ENCODE peak calls at places on chromosomes 11 and 22, in five cellular contexts. D, X, U, Q and S are unnamed samples.
A peak's percentile ranks its signal among the peaks of the same experiment; 100 is the strongest.

GRCh38 chr11:43579171-43579918 is 101.2 kb upstream of the HSD17B12 start:
- DNase-seq in Q (no peak), X (peak; percentile 28), U (no peak), D (no peak), S (peak; percentile 21)

GRCh38 chr11:10042699-10043098 is 251.3 kb downstream of the SBF2 start:
- DNase-seq in X (no peak), Q (no peak), U (no peak), D (no peak), S (no peak)

GRCh38 chr11:64261556-64262080 is 10.3 kb downstream of the PLCB3 start:
- DNase-seq in Q (no peak), U (no peak), D (no peak), X (no peak), S (no peak)

GRCh38 chr22:31393890-31394289 is 5.5 kb upstream of the DRG1 start:
- DNase-seq in Q (no peak), X (no peak), D (no peak), U (no peak), S (no peak)

GRCh38 chr11:34928268-34928959 is 12.0 kb downstream of the PDHX start:
- DNase-seq in U (no peak), Q (no peak), D (no peak), X (no peak), S (no peak)

GRCh38 chr11:72703281-72704008 is 29.2 kb upstream of the PDE2A start:
- DNase-seq in U (peak; percentile 76), Q (peak; percentile 62), X (peak; percentile 79), D (no peak), S (no peak)

GRCh38 chr22:42649261-42650056 is at the start of gene CYB5R3:
- DNase-seq in U (peak; percentile 80), D (no peak), X (peak; percentile 82), Q (no peak), S (peak; percentile 79)

GRCh38 chr11:36312593-36312990 is 16.5 kb downstream of the PRR5L start:
- DNase-seq in Q (peak; percentile 71), X (peak; percentile 46), U (peak; percentile 64), D (peak; percentile 69), S (peak; percentile 83)

GRCh38 chr11:20213790-20214189 is 53.5 kb upstream of the DBX1 start:
- DNase-seq in D (no peak), Q (no peak), X (no peak), U (no peak), S (no peak)

GRCh38 chr11:88535916-88536547 is 198.5 kb upstream of the CTSC start:
- DNase-seq in Q (peak; percentile 73), D (peak; percentile 42), X (peak; percentile 93), U (peak; percentile 76), S (peak; percentile 82)

GRCh38 chr11:1827095-1827797 is 7.5 kb upstream of the SYT8 start:
- DNase-seq in X (peak; percentile 84), Q (peak; percentile 41), D (no peak), U (peak; percentile 73), S (peak; percentile 95)

GRCh38 chr11:8838248-8838647 is 72.7 kb upstream of the AKIP1 start:
- DNase-seq in U (peak; percentile 91), X (peak; percentile 85), Q (peak; percentile 94), D (peak; percentile 93), S (peak; percentile 58)

GRCh38 chr11:132257861-132258260 is 887.4 kb downstream of the NTM start:
- DNase-seq in X (no peak), Q (no peak), U (no peak), D (no peak), S (no peak)

GRCh38 chr11:67644042-67644441 is 4.5 kb upstream of the TBX10 start:
- DNase-seq in Q (no peak), X (peak; percentile 20), U (no peak), D (no peak), S (peak; percentile 50)

GRCh38 chr11:84720706-84721402 is 906.3 kb downstream of the DLG2 start:
- DNase-seq in D (no peak), U (no peak), Q (no peak), X (peak; percentile 1), S (no peak)

GRCh38 chr22:46126853-46127385 is 23.4 kb upstream of the PPARA start:
- DNase-seq in D (no peak), U (no peak), Q (no peak), X (no peak), S (no peak)

GRCh38 chr11:68357568-68357967 is 45.2 kb downstream of the LRP5 start:
- DNase-seq in Q (no peak), U (no peak), D (no peak), X (no peak), S (no peak)

GRCh38 chr22:46551996-46552395 is 14.6 kb upstream of the CELSR1 start:
- DNase-seq in X (no peak), Q (no peak), U (no peak), D (no peak), S (no peak)

GRCh38 chr22:24331468-24332440 is 61.1 kb downstream of the SPECC1L start:
- DNase-seq in X (no peak), Q (no peak), U (no peak), D (no peak), S (no peak)

GRCh38 chr11:129190087-129190486 is 2.0 kb downstream of the ARHGAP32 start:
- DNase-seq in Q (no peak), X (no peak), D (no peak), U (peak; percentile 30), S (peak; percentile 69)

GRCh38 chr11:102306048-102306575 is 11.2 kb upstream of the BIRC3 start:
- DNase-seq in Q (no peak), X (no peak), U (no peak), D (no peak), S (peak; percentile 96)

GRCh38 chr11:75333022-75333806 is 18.2 kb downstream of the ARRB1 start:
- DNase-seq in X (no peak), Q (no peak), D (no peak), U (no peak), S (no peak)

GRCh38 chr11:64339754-64340408 is at the start of gene CCDC88B:
- DNase-seq in D (no peak), U (no peak), Q (no peak), X (no peak), S (no peak)

GRCh38 chr11:14891143-14892035 is 642 bp downstream of the CYP2R1 start:
- DNase-seq in U (peak; percentile 82), Q (peak; percentile 40), X (peak; percentile 91), D (peak; percentile 69), S (peak; percentile 91)

GRCh38 chr22:38831166-38831945 is 12.5 kb downstream of the NPTXR start:
- DNase-seq in X (peak; percentile 75), Q (no peak), D (peak; percentile 10), U (peak; percentile 60), S (peak; percentile 75)

GRCh38 chr11:64643258-64643881 is 52.4 kb downstream of the SLC22A12 start:
- DNase-seq in X (no peak), Q (no peak), D (no peak), U (no peak), S (no peak)

GRCh38 chr11:13928566-13929251 is 33.8 kb upstream of the SPON1 start:
- DNase-seq in U (peak; percentile 72), D (no peak), X (peak; percentile 89), Q (peak; percentile 20), S (peak; percentile 69)

GRCh38 chr22:27429476-27429875 is 372.1 kb downstream of the MN1 start:
- DNase-seq in Q (no peak), X (no peak), D (no peak), U (no peak), S (no peak)

GRCh38 chr22:37107779-37108621 is 1.5 kb downstream of the TMPRSS6 start:
- DNase-seq in Q (no peak), U (no peak), X (no peak), D (no peak), S (no peak)

GRCh38 chr22:37103696-37104452 is 5.6 kb downstream of the TMPRSS6 start:
- DNase-seq in D (no peak), Q (no peak), U (no peak), X (no peak), S (no peak)

GRCh38 chr22:37103151-37103550 is 6.4 kb downstream of the TMPRSS6 start:
- DNase-seq in X (no peak), U (no peak), Q (no peak), D (no peak), S (no peak)

GRCh38 chr22:37105154-37105553 is 4.4 kb downstream of the TMPRSS6 start:
- DNase-seq in X (no peak), Q (no peak), U (no peak), D (no peak), S (no peak)

DNA sequence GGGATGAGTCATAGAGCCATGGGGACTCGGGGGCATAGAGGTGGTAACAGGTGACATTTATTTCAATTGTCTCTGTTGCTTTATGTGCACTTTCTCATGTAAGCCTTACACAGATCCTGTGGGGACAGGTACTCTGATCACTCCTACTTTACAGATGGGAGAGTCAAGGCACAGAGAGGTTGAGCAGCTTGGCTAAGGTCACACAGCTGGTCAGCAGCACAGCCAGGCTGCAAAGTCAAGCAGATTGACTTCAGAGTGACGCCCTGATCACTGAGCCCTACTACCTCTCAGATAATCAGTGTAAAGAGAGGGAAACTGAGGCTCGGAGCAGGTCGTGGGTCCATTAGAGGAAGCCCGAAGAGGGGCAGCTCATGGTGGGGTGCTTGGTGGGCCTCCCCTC is 3.5 kb downstream of the TMPRSS6 start:
- DNase-seq in U (no peak), X (no peak), Q (no peak), D (no peak), S (no peak)
- TF ChIP-seq CTCF in U (no peak), X (no peak), Q (no peak), D (no peak), S (no peak)

GRCh38 chr22:44439356-44440223 is 58.4 kb downstream of the RTL6 start:
- DNase-seq in U (no peak), X (no peak), D (no peak), Q (no peak), S (no peak)

GRCh38 chr22:44436656-44437492 is 61.2 kb downstream of the RTL6 start:
- DNase-seq in D (no peak), U (no peak), X (no peak), Q (no peak), S (no peak)

GRCh38 chr22:44437493-44438015 is 60.5 kb downstream of the RTL6 start:
- DNase-seq in Q (no peak), D (no peak), U (no peak), X (no peak), S (peak; percentile 31)

GRCh38 chr22:44438481-44439131 is 59.4 kb downstream of the RTL6 start:
- DNase-seq in U (no peak), X (no peak), Q (no peak), D (no peak), S (no peak)

DNA sequence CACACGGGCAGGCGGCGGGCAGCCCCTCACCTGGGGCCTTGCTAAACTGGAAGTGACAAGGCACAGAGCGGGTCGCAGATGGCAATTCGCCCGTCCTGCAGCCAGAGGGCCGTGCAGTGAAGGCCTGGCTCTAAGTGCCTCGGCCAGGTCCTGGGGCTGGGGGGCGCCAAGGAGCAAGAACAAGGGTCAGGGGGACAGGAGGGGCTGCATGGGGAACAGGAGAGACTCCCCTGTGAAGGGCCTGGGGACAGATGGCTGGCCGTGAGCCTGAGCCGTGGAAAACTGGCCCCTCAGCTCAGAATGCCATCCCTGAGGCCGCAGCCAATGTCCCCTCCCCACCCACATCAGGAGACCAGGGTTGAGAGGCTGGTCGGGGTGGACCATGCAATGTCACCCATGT is 60.0 kb downstream of the RTL6 start:
- DNase-seq in U (no peak), Q (no peak), X (no peak), D (no peak), S (no peak)
- TF ChIP-seq CTCF in U (no peak), Q (peak; percentile 3), X (no peak), D (no peak), S (no peak)

GRCh38 chr11:41437006-41437405 is 22.4 kb downstream of the LRRC4C start:
- DNase-seq in X (no peak), Q (no peak), D (no peak), U (no peak), S (no peak)

GRCh38 chr11:41431784-41432183 is 27.7 kb downstream of the LRRC4C start:
- DNase-seq in X (no peak), D (no peak), U (no peak), Q (no peak), S (no peak)
- TF ChIP-seq CTCF in X (peak; percentile 32), D (no peak), U (no peak), Q (no peak), S (peak; percentile 43)

GRCh38 chr11:125552927-125553326 is 16.4 kb upstream of the EI24 start:
- DNase-seq in U (no peak), Q (no peak), D (no peak), X (no peak), S (no peak)
- TF ChIP-seq CTCF in U (no peak), Q (no peak), D (no peak), X (no peak), S (no peak)